ENCODE peak calls at places on chromosomes 16 and 17, in six cellular contexts. Q, P, O, H, I and Z are unnamed samples.

GRCh38 chr17:15340966-15341365 is 431 bp downstream of the TEKT3 start:
- DNase-seq in Q (no peak), P (no peak), O (no peak), H (no peak), I (no peak), Z (no peak)

GRCh38 chr16:6209355-6209930 is 1111.8 kb upstream of the EEF2KMT start:
- DNase-seq in Q (no peak), P (no peak), O (no peak), H (no peak), I (no peak), Z (no peak)

GRCh38 chr17:77516902-77517301 is 376.1 kb downstream of the SEC14L1 start:
- DNase-seq in Q (peak; percentile 52), P (no peak), O (peak; percentile 81), H (no peak), I (peak; percentile 96), Z (peak; percentile 25)

GRCh38 chr16:67661101-67661661 is 421 bp downstream of the PARD6A start:
- DNase-seq in Q (peak; percentile 61), P (no peak), O (peak; percentile 51), H (no peak), I (peak; percentile 28), Z (no peak)

GRCh38 chr16:49593423-49594040 is 219.9 kb downstream of the C16orf78 start:
- DNase-seq in Q (no peak), P (no peak), O (no peak), H (no peak), I (no peak), Z (no peak)

GRCh38 chr16:88305176-88305575 is 77.6 kb upstream of the ZNF469 start:
- DNase-seq in Q (no peak), P (no peak), O (no peak), H (no peak), I (no peak), Z (no peak)

GRCh38 chr16:68992521-68992920 is 112.9 kb upstream of the HAS3 start:
- DNase-seq in Q (peak; percentile 77), P (no peak), O (peak; percentile 76), H (peak; percentile 14), I (peak; percentile 78), Z (peak; percentile 64)

GRCh38 chr17:65914784-65915342 is 277.1 kb downstream of the CEP112 start:
- DNase-seq in Q (peak; percentile 9), P (no peak), O (no peak), H (no peak), I (no peak), Z (no peak)

GRCh38 chr17:42051645-42052044 is 1.2 kb upstream of the C17orf113 start:
- DNase-seq in Q (no peak), P (no peak), O (no peak), H (no peak), I (no peak), Z (no peak)

GRCh38 chr16:16139061-16139460 is 84.2 kb downstream of the ABCC6 start:
- DNase-seq in Q (no peak), P (no peak), O (no peak), H (no peak), I (no peak), Z (no peak)

GRCh38 chr16:3902731-3903130 is 22.2 kb upstream of the CREBBP start:
- DNase-seq in Q (no peak), P (no peak), O (peak; percentile 6), H (no peak), I (no peak), Z (no peak)

GRCh38 chr17:32102697-32103096 is 39.6 kb upstream of the RHOT1 start:
- DNase-seq in Q (no peak), P (no peak), O (no peak), H (no peak), I (no peak), Z (peak; percentile 61)

GRCh38 chr17:75531724-75532090 is 6.2 kb downstream of the LLGL2 start:
- DNase-seq in Q (peak; percentile 79), P (no peak), O (no peak), H (no peak), I (no peak), Z (no peak)

GRCh38 chr16:1494129-1494640 is 1.0 kb downstream of the TELO2 start:
- DNase-seq in Q (peak; percentile 76), P (peak; percentile 54), O (peak; percentile 73), H (peak; percentile 25), I (peak; percentile 81), Z (peak; percentile 80)

GRCh38 chr17:27878776-27879562 is 14.2 kb downstream of the LYRM9 start:
- DNase-seq in Q (no peak), P (no peak), O (no peak), H (no peak), I (no peak), Z (no peak)

GRCh38 chr17:61072648-61073047 is 327.0 kb upstream of the TBX2 start:
- DNase-seq in Q (no peak), P (no peak), O (no peak), H (no peak), I (no peak), Z (no peak)

GRCh38 chr16:8866118-8866883 is 2.5 kb downstream of the CARHSP1 start:
- DNase-seq in Q (no peak), P (peak; percentile 55), O (peak; percentile 44), H (no peak), I (peak; percentile 34), Z (no peak)

GRCh38 chr16:88289549-88290344 is 93.0 kb upstream of the ZNF469 start:
- DNase-seq in Q (no peak), P (no peak), O (no peak), H (no peak), I (no peak), Z (peak; percentile 74)

DNA sequence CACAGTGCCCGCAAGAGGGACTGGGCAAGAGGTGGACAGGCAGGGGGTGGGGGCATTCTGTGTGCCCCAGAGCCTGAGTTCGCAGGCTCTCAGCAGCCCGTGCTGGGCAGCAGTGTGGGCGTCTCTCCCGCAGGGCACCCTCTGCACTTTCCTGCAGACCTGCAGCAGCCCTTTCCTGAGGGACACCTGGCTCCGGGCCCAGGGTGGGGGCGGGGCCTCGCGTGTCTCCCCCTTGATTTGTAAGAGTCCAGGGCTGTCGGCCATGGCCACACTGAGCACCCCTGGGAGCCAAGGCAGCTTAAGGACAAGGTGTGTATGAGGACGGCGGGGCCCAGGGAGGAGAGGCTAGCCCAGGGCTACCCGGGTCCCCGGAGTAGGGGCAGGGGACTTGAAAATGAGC is 33.4 kb upstream of the SLC38A10 start:
- DNase-seq in Q (no peak), P (no peak), O (no peak), H (no peak), I (no peak), Z (no peak)
- H3K4me3 ChIP-seq in Q (no peak overlapping the region), P (no peak overlapping the region), O (no peak overlapping the region), H (no peak overlapping the region), I (no peak overlapping the region), Z (no peak overlapping the region)

DNA sequence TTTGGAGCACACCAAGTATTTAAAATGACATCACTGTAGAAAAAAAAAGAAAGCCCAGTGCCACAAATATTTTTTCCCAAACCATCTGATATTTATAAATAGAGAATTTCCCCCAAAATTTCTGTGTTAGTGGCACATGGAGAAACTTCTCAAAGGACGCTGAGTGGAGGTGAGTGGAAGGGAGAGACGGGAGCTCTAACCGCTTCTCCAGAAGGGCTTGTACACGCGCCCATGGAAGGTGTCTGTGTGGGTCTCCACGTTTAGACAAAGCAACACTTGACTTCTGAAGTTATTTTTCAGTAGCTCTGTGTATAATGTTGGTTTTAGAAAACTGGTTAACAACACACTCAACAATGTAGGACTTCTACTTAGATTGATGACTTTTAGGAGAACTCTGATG is 1.0 kb downstream of the MYOCD start:
- DNase-seq in Q (no peak), P (no peak), O (peak; percentile 2), H (no peak), I (no peak), Z (no peak)
- H3K4me3 ChIP-seq in Q (no peak overlapping the region), P (peak overlapping the region; percentile 85), O (no peak overlapping the region), H (no peak overlapping the region), I (no peak overlapping the region), Z (no peak overlapping the region)

DNA sequence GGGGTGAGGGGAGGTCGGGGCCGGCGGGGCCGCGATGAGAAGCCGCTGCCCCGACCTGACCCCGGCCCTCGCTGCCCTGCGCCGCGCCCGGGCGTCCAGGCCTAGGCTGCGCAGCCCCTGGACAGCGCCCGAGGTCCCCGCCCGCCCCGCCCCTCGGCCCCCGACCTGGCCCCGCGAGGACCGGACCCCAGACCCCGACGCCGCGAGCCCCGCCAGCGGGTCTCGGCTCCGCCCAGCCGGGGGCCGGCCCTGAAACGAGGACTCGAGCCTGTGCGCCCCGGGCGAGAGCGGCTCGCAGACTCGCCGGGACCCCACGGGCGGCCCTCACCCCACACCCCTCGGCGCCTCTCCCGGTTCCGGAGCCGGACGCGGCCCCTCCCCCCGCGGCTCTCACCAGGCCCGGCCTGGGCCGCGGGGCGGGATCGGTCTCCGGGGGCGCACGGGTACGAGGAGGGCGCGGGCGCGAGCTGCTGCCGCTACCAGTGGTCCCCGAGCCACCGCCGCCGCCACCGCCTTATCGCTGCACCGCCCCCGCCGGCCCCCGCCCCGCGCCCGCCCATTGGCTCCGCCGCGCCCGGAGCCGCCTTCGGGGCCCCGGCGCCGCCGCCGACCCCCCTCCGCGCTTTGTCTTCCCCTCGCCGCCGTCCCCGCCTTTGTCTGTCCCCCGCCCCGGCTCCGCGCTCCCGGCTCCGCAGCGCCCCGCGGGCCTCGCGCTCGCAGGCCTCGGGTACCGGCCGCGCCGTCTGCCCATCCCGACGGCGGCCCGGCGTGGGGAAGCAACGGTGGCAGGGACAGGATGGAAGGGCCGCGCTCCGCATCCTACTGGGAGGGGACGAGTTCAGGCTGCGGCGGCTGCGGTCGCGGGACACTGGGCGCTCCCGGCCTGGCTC is at the start of gene LIMD2:
- DNase-seq in Q (no peak), P (no peak), O (peak; percentile 32), H (no peak), I (no peak), Z (peak; percentile 20)
- H3K4me3 ChIP-seq in Q (peak within 1 kb of the TSS; percentile 16), P (peak within 1 kb of the TSS; percentile 49), O (peak within 1 kb of the TSS; percentile 54), H (peak within 1 kb of the TSS; percentile 52), I (peak within 1 kb of the TSS; percentile 27), Z (peak within 1 kb of the TSS; percentile 52)

GRCh38 chr17:80070375-80071115 is 30.8 kb upstream of the GAA start:
- DNase-seq in Q (no peak), P (no peak), O (no peak), H (no peak), I (no peak), Z (peak; percentile 8)
- H3K4me3 ChIP-seq in Q (no peak overlapping the region), P (peak overlapping the region; percentile 43), O (no peak overlapping the region), H (no peak overlapping the region), I (peak overlapping the region; percentile 24), Z (peak overlapping the region; percentile 53)

DNA sequence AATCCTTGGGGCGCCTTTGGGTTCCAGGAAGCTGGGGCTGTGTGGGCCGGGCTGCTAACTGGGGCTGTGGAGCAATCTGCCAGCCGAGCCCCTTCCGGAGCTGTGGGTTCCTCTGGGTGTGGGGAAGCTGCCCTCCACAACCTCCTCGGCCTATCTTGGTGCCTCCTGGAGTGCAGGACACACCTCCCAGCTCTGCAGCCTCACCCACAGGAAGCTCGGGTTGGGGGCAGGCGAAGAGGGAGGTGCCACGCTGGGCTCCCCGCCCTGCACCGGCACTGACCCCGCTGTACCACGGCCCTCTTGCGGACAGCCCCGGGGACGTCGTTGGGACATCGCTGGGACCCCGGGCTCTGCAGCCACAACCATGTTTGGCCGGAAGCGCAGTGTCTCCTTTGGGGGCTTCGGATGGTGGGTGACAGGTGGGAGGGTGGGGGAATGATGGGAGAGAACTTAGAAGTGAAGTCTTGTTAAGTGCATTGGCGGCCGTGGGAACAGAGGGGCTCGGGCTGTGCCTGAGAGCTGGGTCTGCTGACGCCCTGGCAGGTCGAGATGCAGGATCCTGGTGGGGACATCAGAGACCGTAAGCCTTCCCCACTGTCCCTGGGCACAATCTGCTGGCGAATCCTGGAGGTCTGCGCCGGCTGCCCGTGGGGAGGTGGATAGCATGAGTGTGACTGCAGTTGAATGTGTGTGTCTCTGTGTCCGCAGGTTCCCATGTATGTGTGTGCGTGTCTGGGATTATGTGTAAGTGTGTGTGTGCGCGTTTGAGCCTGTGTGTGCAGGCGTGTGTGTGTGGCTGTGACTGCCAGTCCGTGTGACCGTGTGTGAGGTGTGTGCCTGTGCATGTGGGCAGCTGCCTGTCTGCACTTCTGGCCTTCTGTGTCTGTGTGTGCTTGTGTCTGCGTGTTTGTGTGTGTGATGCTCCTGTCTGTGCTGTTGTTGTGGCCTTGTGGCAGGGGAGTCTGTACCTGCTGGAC is at the start of gene RAP1GAP2:
- DNase-seq in Q (no peak), P (peak; percentile 73), O (no peak), H (no peak), I (no peak), Z (no peak)
- H3K4me3 ChIP-seq in Q (no peak within 1 kb of the TSS), P (no peak within 1 kb of the TSS), O (no peak within 1 kb of the TSS), H (no peak within 1 kb of the TSS), I (no peak within 1 kb of the TSS), Z (no peak within 1 kb of the TSS)